ENCODE peak calls at places on chromosomes 5 and 9, in four cellular contexts. K, P, D and G are unnamed samples.
A peak's percentile ranks its signal among the peaks of the same experiment; 100 is the strongest.

GRCh38 chr9:132708769-132709168 is 38.5 kb downstream of the GTF3C4 start:
- DNase-seq in K (no peak), P (no peak), D (no peak), G (no peak)

GRCh38 chr9:91078041-91078441 is 276.4 kb downstream of the SYK start:
- DNase-seq in K (no peak), P (no peak), D (no peak), G (peak; percentile 62)

GRCh38 chr5:79074641-79075040 is 5.1 kb downstream of the BHMT2 start:
- DNase-seq in K (no peak), P (no peak), D (peak; percentile 72), G (peak; percentile 84)

GRCh38 chr9:129459550-129460322 is 161.2 kb downstream of the C9orf50 start:
- DNase-seq in K (no peak), P (no peak), D (no peak), G (no peak)

GRCh38 chr5:173785866-173786265 is 102.3 kb upstream of the CPEB4 start:
- DNase-seq in K (no peak), P (no peak), D (no peak), G (no peak)

GRCh38 chr5:63053019-63053638 is 474.5 kb downstream of the LRRC70 start:
- DNase-seq in K (no peak), P (no peak), D (no peak), G (no peak)

GRCh38 chr9:131721096-131721495 is 18.8 kb downstream of the RAPGEF1 start:
- DNase-seq in K (no peak), P (no peak), D (no peak), G (no peak)

GRCh38 chr9:116471093-116471906 is 215.8 kb upstream of the TRIM32 start:
- DNase-seq in K (no peak), P (peak; percentile 38), D (no peak), G (peak; percentile 93)

GRCh38 chr5:176888016-176888864 is 10.9 kb downstream of the HK3 start:
- DNase-seq in K (no peak), P (no peak), D (no peak), G (no peak)

GRCh38 chr5:133531634-133532033 is 80.7 kb downstream of the FSTL4 start:
- DNase-seq in K (no peak), P (no peak), D (peak; percentile 71), G (peak; percentile 57)

GRCh38 chr5:145906401-145906800 is 30.0 kb upstream of the SH3RF2 start:
- DNase-seq in K (no peak), P (no peak), D (no peak), G (no peak)

GRCh38 chr5:121967187-121967586 is 5.4 kb downstream of the SRFBP1 start:
- DNase-seq in K (no peak), P (no peak), D (peak; percentile 62), G (peak; percentile 80)

GRCh38 chr9:113215142-113215541 is 5.9 kb downstream of the FKBP15 start:
- DNase-seq in K (no peak), P (no peak), D (peak; percentile 55), G (peak; percentile 89)

GRCh38 chr5:137374110-137374853 is 124.8 kb downstream of the SPOCK1 start:
- DNase-seq in K (peak; percentile 95), P (no peak), D (no peak), G (no peak)

GRCh38 chr9:8733096-8733954 is 933.7 kb upstream of the DMAC1 start:
- DNase-seq in K (peak; percentile 99), P (peak; percentile 35), D (peak; percentile 26), G (peak; percentile 29)

GRCh38 chr9:113492343-113493079 is 29.0 kb downstream of the RGS3 start:
- DNase-seq in K (no peak), P (no peak), D (peak; percentile 26), G (no peak)

GRCh38 chr5:158543539-158544387 is 556.0 kb downstream of the EBF1 start:
- DNase-seq in K (no peak), P (no peak), D (peak; percentile 75), G (peak; percentile 84)

GRCh38 chr5:173689171-173689676 is 72.8 kb upstream of the BOD1 start:
- DNase-seq in K (no peak), P (no peak), D (no peak), G (peak; percentile 52)

GRCh38 chr9:132995906-132996305 is 17.4 kb downstream of the GFI1B start:
- DNase-seq in K (no peak), P (no peak), D (no peak), G (no peak)

GRCh38 chr9:95504053-95504963 is 12.5 kb downstream of the PTCH1 start:
- DNase-seq in K (no peak), P (peak; percentile 31), D (peak; percentile 86), G (peak; percentile 35)

GRCh38 chr5:40389591-40389990 is 290.1 kb upstream of the PTGER4 start:
- DNase-seq in K (no peak), P (no peak), D (no peak), G (peak; percentile 62)

GRCh38 chr5:58491216-58491892 is at the start of gene GAPT:
- DNase-seq in K (no peak), P (no peak), D (no peak), G (no peak)

GRCh38 chr5:78779771-78780616 is 131.4 kb upstream of the LHFPL2 start:
- DNase-seq in K (no peak), P (no peak), D (peak; percentile 96), G (peak; percentile 47)

GRCh38 chr9:109652971-109653370 is 127.0 kb upstream of the PALM2AKAP2 start:
- DNase-seq in K (no peak), P (no peak), D (peak; percentile 67), G (peak; percentile 68)

GRCh38 chr9:115158666-115159481 is 40.9 kb upstream of the TNC start:
- DNase-seq in K (no peak), P (no peak), D (peak; percentile 83), G (no peak)

GRCh38 chr9:120655005-120655622 is 59.2 kb downstream of the MEGF9 start:
- DNase-seq in K (no peak), P (no peak), D (peak; percentile 45), G (peak; percentile 46)

GRCh38 chr5:149486726-149487635 is 64.3 kb downstream of the CSNK1A1 start:
- DNase-seq in K (no peak), P (no peak), D (peak; percentile 80), G (peak; percentile 82)

GRCh38 chr5:107831612-107832395 is 161.1 kb upstream of the EFNA5 start:
- DNase-seq in K (peak; percentile 13), P (no peak), D (peak; percentile 58), G (no peak)

GRCh38 chr5:94469889-94470288 is 148.5 kb downstream of the KIAA0825 start:
- DNase-seq in K (peak; percentile 87), P (peak; percentile 8), D (peak; percentile 92), G (peak; percentile 84)

GRCh38 chr9:20405086-20405485 is 217.2 kb downstream of the MLLT3 start:
- DNase-seq in K (no peak), P (no peak), D (peak; percentile 28), G (no peak)

GRCh38 chr9:15824310-15824709 is 271.5 kb downstream of the CCDC171 start:
- DNase-seq in K (peak; percentile 37), P (no peak), D (peak; percentile 31), G (peak; percentile 87)

GRCh38 chr9:93587284-93587650 is 10.9 kb downstream of the PHF2 start:
- DNase-seq in K (no peak), P (no peak), D (no peak), G (no peak)

GRCh38 chr5:9015937-9016270 is 530.0 kb downstream of the SEMA5A start:
- DNase-seq in K (no peak), P (no peak), D (no peak), G (no peak)

GRCh38 chr9:84500218-84500617 is 159.7 kb upstream of the SLC28A3 start:
- DNase-seq in K (no peak), P (no peak), D (no peak), G (no peak)

GRCh38 chr5:142108432-142109355 is at the start of gene NDFIP1:
- DNase-seq in K (peak; percentile 50), P (peak; percentile 88), D (peak; percentile 57), G (peak; percentile 77)